ENCODE peak calls at places on chromosomes 16 and 17, in four cellular contexts. E is activated effector memory CD4-positive, alpha-beta T cell treated with Interleukin-2 at 50 U/mL for 16 hours; V is T-helper 22 cell; O is T-helper 1 cell. C is an unnamed sample.

GRCh38 chr17:41905172-41905571 is 13.6 kb downstream of the ACLY start:
- DNase-seq in O (no peak), V (no peak), E (no peak), C (no peak)

GRCh38 chr17:40936437-40936971 is 942 bp downstream of the KRT23 start:
- DNase-seq in O (no peak), E (no peak), V (no peak), C (no peak)

GRCh38 chr17:65268832-65269231 is 131.7 kb downstream of the RGS9 start:
- DNase-seq in V (no peak), E (no peak), O (no peak), C (no peak)

GRCh38 chr17:51263001-51263400 is 2.7 kb downstream of the UTP18 start:
- DNase-seq in E (no peak), V (no peak), O (no peak), C (no peak)

GRCh38 chr17:53659181-53659580 is 163.5 kb upstream of the KIF2B start:
- DNase-seq in E (no peak), V (no peak), O (no peak), C (no peak)

GRCh38 chr16:23504453-23505179 is 5.7 kb downstream of the GGA2 start:
- DNase-seq in O (peak), E (peak), V (peak), C (peak)

GRCh38 chr16:74297296-74297665 is 667 bp downstream of the PSMD7 start:
- DNase-seq in O (peak), V (no peak), E (peak), C (peak)

GRCh38 chr17:55817273-55817709 is 66.4 kb downstream of the PCTP start:
- DNase-seq in V (no peak), E (no peak), O (no peak), C (no peak)

GRCh38 chr17:6420173-6420641 is 14.7 kb downstream of the AIPL1 start:
- DNase-seq in E (no peak), V (no peak), O (no peak), C (peak)

GRCh38 chr17:58531661-58532554 is 17.5 kb upstream of the MTMR4 start:
- DNase-seq in E (peak), O (peak), V (peak), C (peak)

GRCh38 chr16:86033016-86033474 is 134.1 kb downstream of the IRF8 start:
- DNase-seq in O (no peak), V (no peak), E (no peak), C (no peak)